ENCODE peak calls at places on chromosomes 16 and 17, in ten cellular contexts. O, C, E, T, A, Z, H, M, K and F are unnamed samples.

GRCh38 chr17:72125226-72125651 is 4.4 kb downstream of the SOX9 start:
- DNase-seq in O (peak; percentile 21), C (no peak), E (peak; percentile 42), T (no peak), A (no peak), Z (no peak), H (no peak), M (no peak), K (no peak), F (no peak)

GRCh38 chr16:67897231-67897630 is 4.2 kb downstream of the PSKH1 start:
- DNase-seq in O (no peak), C (no peak), E (no peak), T (no peak), A (no peak), Z (no peak), H (no peak), M (no peak), K (no peak), F (peak; percentile 71)

GRCh38 chr17:13933597-13934276 is 135.6 kb upstream of the COX10 start:
- DNase-seq in O (no peak), C (no peak), E (no peak), T (no peak), A (no peak), Z (no peak), H (no peak), M (no peak), K (no peak), F (no peak)

GRCh38 chr16:68365167-68365817 is 54.5 kb downstream of the PRMT7 start:
- DNase-seq in O (peak; percentile 56), C (no peak), E (no peak), T (no peak), A (no peak), Z (no peak), H (no peak), M (no peak), K (no peak), F (no peak)

GRCh38 chr16:57911711-57912110 is 59.2 kb downstream of the CNGB1 start:
- DNase-seq in O (no peak), C (no peak), E (no peak), T (no peak), A (no peak), Z (no peak), H (no peak), M (no peak), K (no peak), F (no peak)

GRCh38 chr16:23171234-23171948 is 11.2 kb upstream of the SCNN1G start:
- DNase-seq in O (no peak), C (peak; percentile 19), E (no peak), T (no peak), A (no peak), Z (no peak), H (no peak), M (no peak), K (no peak), F (no peak)

GRCh38 chr17:31509805-31510177 is 118.3 kb downstream of the RAB11FIP4 start:
- DNase-seq in O (no peak), C (no peak), E (peak; percentile 49), T (peak; percentile 70), A (no peak), Z (no peak), H (no peak), M (no peak), K (no peak), F (no peak)

GRCh38 chr17:17506893-17507464 is 10.8 kb upstream of the RASD1 start:
- DNase-seq in O (no peak), C (no peak), E (peak; percentile 48), T (peak; percentile 46), A (no peak), Z (no peak), H (no peak), M (no peak), K (no peak), F (no peak)

GRCh38 chr16:68037820-68038597 is 14.9 kb downstream of the DUS2 start:
- DNase-seq in O (no peak), C (no peak), E (no peak), T (no peak), A (peak; percentile 28), Z (peak; percentile 21), H (no peak), M (no peak), K (no peak), F (no peak)

GRCh38 chr17:31495049-31495885 is 103.8 kb downstream of the RAB11FIP4 start:
- DNase-seq in O (peak; percentile 69), C (no peak), E (peak; percentile 50), T (peak; percentile 82), A (no peak), Z (no peak), H (no peak), M (no peak), K (no peak), F (no peak)

GRCh38 chr17:60641810-60642220 is 35.8 kb upstream of the BCAS3 start:
- DNase-seq in O (peak; percentile 70), C (peak; percentile 85), E (peak; percentile 75), T (peak; percentile 63), A (peak; percentile 78), Z (no peak), H (peak; percentile 15), M (no peak), K (no peak), F (peak; percentile 75)

GRCh38 chr17:81907219-81908145 is 3.7 kb downstream of the PCYT2 start:
- DNase-seq in O (no peak), C (no peak), E (no peak), T (no peak), A (no peak), Z (no peak), H (no peak), M (no peak), K (no peak), F (no peak)

DNA sequence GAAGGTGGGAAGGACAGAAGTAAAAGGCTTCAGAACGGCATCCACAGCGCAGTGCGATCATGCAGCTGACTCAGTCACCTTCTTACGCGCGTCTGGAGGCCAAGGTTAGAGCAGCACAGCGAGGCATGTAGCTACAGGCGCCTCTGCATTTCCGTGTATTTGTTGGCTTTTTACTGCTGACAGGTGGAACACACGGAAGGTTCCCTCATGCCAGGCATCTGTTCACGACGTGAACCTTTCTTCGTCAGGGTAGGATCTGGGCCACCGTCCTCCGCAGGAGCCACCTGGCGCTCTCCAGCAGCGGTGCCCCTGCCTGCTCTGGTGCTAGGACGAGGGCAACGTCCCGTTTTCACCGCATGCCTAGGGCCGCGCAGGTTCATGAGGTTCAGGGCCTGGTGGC is 15.3 kb downstream of the TMEM204 start:
- DNase-seq in O (no peak), C (no peak), E (no peak), T (no peak), A (no peak), Z (no peak), H (no peak), M (no peak), K (no peak), F (no peak)
- TF ChIP-seq EP300 in O (no peak), C (no peak), E (no peak), T (no peak), A (no peak), Z (no peak), H (no peak), M (no peak), K (no peak), F (no peak)

GRCh38 chr16:84339316-84339715 is 29.0 kb upstream of the ATP2C2 start:
- DNase-seq in O (no peak), C (no peak), E (no peak), T (no peak), A (no peak), Z (no peak), H (no peak), M (no peak), K (no peak), F (no peak)

GRCh38 chr16:84344781-84345180 is 23.6 kb upstream of the ATP2C2 start:
- DNase-seq in O (no peak), C (no peak), E (no peak), T (no peak), A (peak; percentile 42), Z (no peak), H (no peak), M (no peak), K (no peak), F (no peak)

GRCh38 chr16:84341533-84342295 is 26.6 kb upstream of the ATP2C2 start:
- DNase-seq in O (peak; percentile 77), C (no peak), E (no peak), T (no peak), A (no peak), Z (no peak), H (no peak), M (no peak), K (no peak), F (no peak)

GRCh38 chr16:84339766-84340165 is 28.6 kb upstream of the ATP2C2 start:
- DNase-seq in O (no peak), C (no peak), E (no peak), T (no peak), A (no peak), Z (no peak), H (no peak), M (no peak), K (no peak), F (no peak)

GRCh38 chr16:84340305-84341040 is 27.9 kb upstream of the ATP2C2 start:
- DNase-seq in O (peak; percentile 88), C (peak; percentile 26), E (no peak), T (no peak), A (no peak), Z (no peak), H (no peak), M (no peak), K (no peak), F (no peak)
- TF ChIP-seq EP300 in O (no peak), C (no peak), E (no peak), T (no peak), A (no peak), Z (no peak), H (no peak), M (no peak), K (no peak), F (no peak)

GRCh38 chr17:77473615-77474226 is 333.0 kb downstream of the SEC14L1 start:
- DNase-seq in O (no peak), C (no peak), E (no peak), T (no peak), A (no peak), Z (no peak), H (no peak), M (no peak), K (no peak), F (no peak)
- TF ChIP-seq EP300 in O (no peak), C (no peak), E (no peak), T (no peak), A (no peak), Z (no peak), H (no peak), M (no peak), K (no peak), F (no peak)

DNA sequence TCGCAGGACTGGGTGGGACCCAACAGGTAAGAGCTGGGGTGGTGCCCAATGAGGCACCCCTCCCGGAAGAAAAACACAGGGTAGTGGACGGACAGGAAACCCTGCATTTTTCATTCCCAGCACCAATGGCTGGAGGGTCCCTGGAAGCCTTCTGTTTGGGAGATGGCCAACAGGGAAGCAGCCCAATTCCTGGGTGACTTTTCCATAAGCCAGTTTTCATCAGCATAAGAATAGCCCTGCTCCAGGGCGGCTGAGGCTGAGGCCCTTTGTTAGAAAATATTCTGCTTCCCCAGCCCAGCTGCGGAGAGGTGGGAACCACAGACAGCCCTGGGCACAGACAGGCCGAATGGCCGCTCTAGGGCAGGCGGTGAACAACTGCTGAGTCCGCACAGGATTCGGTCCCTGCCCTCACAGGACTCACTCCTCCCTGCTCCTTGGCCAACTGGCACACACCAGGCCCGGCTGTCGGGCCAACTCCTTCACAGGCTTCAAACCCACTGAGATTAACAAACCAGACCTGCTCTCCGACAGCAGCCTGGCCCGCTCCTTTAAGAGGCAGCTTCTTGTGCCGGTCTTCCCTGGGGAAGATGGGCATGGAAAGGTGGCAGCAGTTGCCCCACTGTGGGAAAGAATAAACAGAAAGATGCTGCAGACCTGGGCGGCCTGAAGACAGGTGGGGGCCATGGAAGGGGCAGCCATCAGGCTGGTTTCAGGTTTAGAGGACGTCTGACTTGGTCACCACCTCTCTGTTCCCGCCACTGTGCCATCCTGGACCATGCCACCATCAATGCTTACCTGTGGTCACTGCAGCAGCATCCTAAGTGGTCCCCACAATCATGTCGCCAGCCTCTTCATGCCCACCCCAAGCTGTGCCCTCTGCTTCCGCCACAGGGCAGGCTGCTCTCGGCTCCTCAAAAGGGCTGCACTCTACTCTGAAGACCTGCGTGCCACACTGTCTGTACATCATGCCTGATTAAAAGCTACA is 10.1 kb downstream of the SMIM5 start:
- DNase-seq in O (no peak), C (no peak), E (no peak), T (peak; percentile 74), A (no peak), Z (no peak), H (no peak), M (no peak), K (no peak), F (no peak)
- TF ChIP-seq EP300 in O (no peak), C (no peak), E (no peak), T (no peak), A (no peak), Z (no peak), H (no peak), M (no peak), K (no peak), F (no peak)